ENCODE peak calls at places on chromosomes 4 and X, in six cellular contexts. Q, N, I, W, B and A are unnamed samples.

GRCh38 chrX:122078079-122078478 is 1030.7 kb downstream of the GLUD2 start:
- DNase-seq in Q (no peak), N (no peak), I (no peak), W (no peak), B (no peak), A (no peak)

GRCh38 chr4:2850966-2851782 is 7.5 kb downstream of the ADD1 start:
- DNase-seq in Q (no peak), N (peak; percentile 50), I (no peak), W (no peak), B (no peak), A (peak; percentile 20)

GRCh38 chr4:182752158-182752910 is 164.9 kb downstream of the DCTD start:
- DNase-seq in Q (peak; percentile 45), N (peak; percentile 72), I (no peak), W (peak; percentile 87), B (no peak), A (peak; percentile 7)

GRCh38 chrX:101677028-101677427 is 17.4 kb upstream of the ARMCX2 start:
- DNase-seq in Q (no peak), N (no peak), I (no peak), W (no peak), B (no peak), A (no peak)

GRCh38 chr4:111991797-111992196 is 153.5 kb upstream of the FAM241A start:
- DNase-seq in Q (no peak), N (no peak), I (no peak), W (peak; percentile 70), B (no peak), A (peak; percentile 1)

GRCh38 chr4:2647403-2648158 is 108.6 kb downstream of the TNIP2 start:
- DNase-seq in Q (no peak), N (no peak), I (no peak), W (no peak), B (no peak), A (no peak)

GRCh38 chrX:24282381-24283121 is 31.3 kb downstream of the SUPT20HL2 start:
- DNase-seq in Q (peak; percentile 55), N (peak; percentile 24), I (no peak), W (peak; percentile 19), B (peak; percentile 63), A (no peak)

GRCh38 chr4:123244233-123244632 is 152.4 kb upstream of the SPRY1 start:
- DNase-seq in Q (peak; percentile 10), N (no peak), I (no peak), W (no peak), B (no peak), A (no peak)

GRCh38 chr4:143362392-143363046 is 25.8 kb downstream of the GAB1 start:
- DNase-seq in Q (no peak), N (no peak), I (no peak), W (no peak), B (no peak), A (no peak)

GRCh38 chrX:37998586-37999267 is 7.6 kb upstream of the SYTL5 start:
- DNase-seq in Q (no peak), N (no peak), I (no peak), W (no peak), B (no peak), A (no peak)